ENCODE peak calls at places on chromosomes 3 and 15, in five cellular contexts. One of them, this sample, is unnamed.

GRCh38 chr3:148714521-148714920 is 16.8 kb downstream of the AGTR1 start:
- DNase-seq in neuronal stem cell: no peak
- DNase-seq in mesenchymal stem cell: no peak
- DNase-seq in H1: no peak
- DNase-seq in trophoblast cell: no peak
- DNase-seq in this sample: no peak

GRCh38 chr15:66631616-66632263 is 65.9 kb upstream of the LCTL start:
- DNase-seq in neuronal stem cell: no peak
- DNase-seq in mesenchymal stem cell: no peak
- DNase-seq in H1: no peak
- DNase-seq in trophoblast cell: no peak
- DNase-seq in this sample: no peak

GRCh38 chr3:182812123-182812522 is 18.8 kb downstream of the ATP11B start:
- DNase-seq in neuronal stem cell: no peak
- DNase-seq in mesenchymal stem cell: peak
- DNase-seq in H1: no peak
- DNase-seq in trophoblast cell: no peak
- DNase-seq in this sample: no peak

GRCh38 chr3:183142199-183142598 is 20.3 kb downstream of the LAMP3 start:
- DNase-seq in neuronal stem cell: no peak
- DNase-seq in mesenchymal stem cell: no peak
- DNase-seq in H1: no peak
- DNase-seq in trophoblast cell: no peak
- DNase-seq in this sample: no peak

GRCh38 chr3:111156506-111156905 is 84.9 kb downstream of the NECTIN3 start:
- DNase-seq in neuronal stem cell: no peak
- DNase-seq in mesenchymal stem cell: no peak
- DNase-seq in H1: no peak
- DNase-seq in trophoblast cell: peak
- DNase-seq in this sample: no peak

GRCh38 chr3:14434541-14435151 is 32.2 kb downstream of the SLC6A6 start:
- DNase-seq in neuronal stem cell: no peak
- DNase-seq in mesenchymal stem cell: no peak
- DNase-seq in H1: no peak
- DNase-seq in trophoblast cell: no peak
- DNase-seq in this sample: no peak

GRCh38 chr15:78370013-78370412 is 29.9 kb downstream of the CRABP1 start:
- DNase-seq in neuronal stem cell: no peak
- DNase-seq in mesenchymal stem cell: no peak
- DNase-seq in H1: no peak
- DNase-seq in trophoblast cell: no peak
- DNase-seq in this sample: no peak

GRCh38 chr3:45480218-45480617 is 91.8 kb downstream of the LARS2 start:
- DNase-seq in neuronal stem cell: no peak
- DNase-seq in mesenchymal stem cell: peak
- DNase-seq in H1: no peak
- DNase-seq in trophoblast cell: peak
- DNase-seq in this sample: no peak

GRCh38 chr3:184378650-184379374 is 805 bp upstream of the THPO start:
- DNase-seq in neuronal stem cell: no peak
- DNase-seq in mesenchymal stem cell: no peak
- DNase-seq in H1: no peak
- DNase-seq in trophoblast cell: no peak
- DNase-seq in this sample: no peak

GRCh38 chr3:108602249-108602934 is 12.9 kb downstream of the DZIP3 start:
- DNase-seq in neuronal stem cell: no peak
- DNase-seq in mesenchymal stem cell: no peak
- DNase-seq in H1: no peak
- DNase-seq in trophoblast cell: no peak
- DNase-seq in this sample: no peak

GRCh38 chr15:59138243-59138642 is 33.3 kb downstream of the CCNB2 start:
- DNase-seq in neuronal stem cell: peak
- DNase-seq in mesenchymal stem cell: peak
- DNase-seq in H1: peak
- DNase-seq in trophoblast cell: peak
- DNase-seq in this sample: peak

DNA sequence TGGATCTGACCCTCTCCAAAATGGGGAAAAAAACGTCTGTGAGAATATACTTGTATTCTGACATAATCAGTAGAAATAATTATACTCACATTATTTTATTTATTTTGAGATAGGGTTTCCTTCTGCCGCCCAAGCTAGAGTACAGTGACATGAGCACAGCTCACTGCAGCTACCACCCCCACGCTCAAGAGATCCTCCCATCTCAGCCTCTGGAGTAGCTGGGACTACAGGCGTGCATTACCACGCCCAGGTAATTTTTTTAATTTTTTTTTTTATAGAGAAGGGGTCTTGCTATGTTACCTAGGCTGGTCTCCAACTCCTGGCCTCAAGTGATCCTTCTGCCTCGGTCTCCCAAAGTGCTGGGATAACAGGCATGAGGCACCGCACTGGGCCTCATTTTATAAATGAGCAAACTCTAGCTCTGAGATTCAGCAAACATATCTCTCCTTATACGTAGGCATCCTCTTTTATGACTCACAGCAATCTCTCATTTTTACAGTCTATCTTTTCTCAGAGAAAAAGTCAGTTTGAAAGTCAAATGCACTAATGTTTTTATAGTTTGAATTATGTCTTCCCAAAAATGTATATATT is 986 bp upstream of the VGLL3 start:
- DNase-seq in neuronal stem cell: no peak
- DNase-seq in mesenchymal stem cell: peak
- DNase-seq in H1: no peak
- DNase-seq in trophoblast cell: no peak
- DNase-seq in this sample: no peak
- H3K27ac ChIP-seq in neuronal stem cell: no peak
- H3K27ac ChIP-seq in mesenchymal stem cell: peak
- H3K27ac ChIP-seq in H1: no peak
- H3K27ac ChIP-seq in trophoblast cell: no peak
- H3K27ac ChIP-seq in this sample: no peak

DNA sequence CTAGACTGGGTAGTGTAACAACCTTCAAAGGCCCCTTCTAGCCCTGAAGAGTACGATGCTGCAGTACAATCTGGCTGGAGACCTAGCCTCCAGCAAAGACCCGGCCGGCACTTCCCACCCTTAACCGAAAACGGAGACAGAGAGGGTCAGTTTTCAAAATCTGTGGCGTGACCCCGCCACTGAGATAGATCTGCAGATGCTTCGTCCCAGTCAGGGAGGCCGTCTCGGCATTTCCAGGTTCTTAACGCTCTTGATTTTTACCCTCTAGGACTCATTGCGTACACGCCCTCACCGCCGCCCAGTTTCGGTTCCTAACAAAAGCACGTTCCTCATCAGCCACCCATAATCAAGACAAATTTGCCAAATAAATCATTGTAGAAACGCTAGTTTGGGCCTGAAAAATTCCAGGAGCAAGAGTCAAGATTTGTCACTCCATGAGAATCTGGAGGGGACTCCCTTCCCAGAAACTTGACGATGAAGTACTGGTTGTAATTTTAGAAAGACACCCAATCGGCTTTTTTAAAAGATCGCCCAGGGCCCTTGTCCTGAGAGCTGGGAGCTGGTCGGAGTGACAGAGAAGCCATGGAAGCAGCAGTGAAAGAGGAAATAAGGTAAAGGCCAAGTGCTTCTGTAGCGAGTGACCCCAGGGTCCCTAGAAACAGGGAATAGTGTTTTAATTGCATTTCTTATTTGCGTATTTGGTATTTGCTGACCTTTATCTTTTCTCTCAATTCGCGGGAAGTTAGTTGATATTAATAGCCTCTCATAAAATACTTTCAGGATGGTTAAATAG is 863 bp upstream of the TMEM87A start:
- DNase-seq in neuronal stem cell: no peak
- DNase-seq in mesenchymal stem cell: peak
- DNase-seq in H1: no peak
- DNase-seq in trophoblast cell: peak
- DNase-seq in this sample: peak
- H3K14ac ChIP-seq in neuronal stem cell: no peak
- H3K14ac ChIP-seq in mesenchymal stem cell: no peak
- H3K14ac ChIP-seq in H1: no peak
- H3K14ac ChIP-seq in trophoblast cell: peak
- H3K14ac ChIP-seq in this sample: peak

GRCh38 chr3:190621971-190622370 is 108.1 kb downstream of the IL1RAP start:
- DNase-seq in neuronal stem cell: no peak
- DNase-seq in mesenchymal stem cell: peak
- DNase-seq in H1: no peak
- DNase-seq in trophoblast cell: no peak
- DNase-seq in this sample: no peak
- H2BK12ac ChIP-seq in neuronal stem cell: no peak
- H2BK12ac ChIP-seq in mesenchymal stem cell: no peak
- H2BK12ac ChIP-seq in H1: no peak
- H2BK12ac ChIP-seq in trophoblast cell: no peak
- H2BK12ac ChIP-seq in this sample: no peak

GRCh38 chr15:48992545-48992944 is 28.8 kb upstream of the SHC4 start:
- DNase-seq in neuronal stem cell: no peak
- DNase-seq in mesenchymal stem cell: no peak
- DNase-seq in H1: no peak
- DNase-seq in trophoblast cell: no peak
- DNase-seq in this sample: no peak
- H3K27ac ChIP-seq in neuronal stem cell: no peak
- H3K27ac ChIP-seq in mesenchymal stem cell: no peak
- H3K27ac ChIP-seq in H1: no peak
- H3K27ac ChIP-seq in trophoblast cell: no peak
- H3K27ac ChIP-seq in this sample: no peak

DNA sequence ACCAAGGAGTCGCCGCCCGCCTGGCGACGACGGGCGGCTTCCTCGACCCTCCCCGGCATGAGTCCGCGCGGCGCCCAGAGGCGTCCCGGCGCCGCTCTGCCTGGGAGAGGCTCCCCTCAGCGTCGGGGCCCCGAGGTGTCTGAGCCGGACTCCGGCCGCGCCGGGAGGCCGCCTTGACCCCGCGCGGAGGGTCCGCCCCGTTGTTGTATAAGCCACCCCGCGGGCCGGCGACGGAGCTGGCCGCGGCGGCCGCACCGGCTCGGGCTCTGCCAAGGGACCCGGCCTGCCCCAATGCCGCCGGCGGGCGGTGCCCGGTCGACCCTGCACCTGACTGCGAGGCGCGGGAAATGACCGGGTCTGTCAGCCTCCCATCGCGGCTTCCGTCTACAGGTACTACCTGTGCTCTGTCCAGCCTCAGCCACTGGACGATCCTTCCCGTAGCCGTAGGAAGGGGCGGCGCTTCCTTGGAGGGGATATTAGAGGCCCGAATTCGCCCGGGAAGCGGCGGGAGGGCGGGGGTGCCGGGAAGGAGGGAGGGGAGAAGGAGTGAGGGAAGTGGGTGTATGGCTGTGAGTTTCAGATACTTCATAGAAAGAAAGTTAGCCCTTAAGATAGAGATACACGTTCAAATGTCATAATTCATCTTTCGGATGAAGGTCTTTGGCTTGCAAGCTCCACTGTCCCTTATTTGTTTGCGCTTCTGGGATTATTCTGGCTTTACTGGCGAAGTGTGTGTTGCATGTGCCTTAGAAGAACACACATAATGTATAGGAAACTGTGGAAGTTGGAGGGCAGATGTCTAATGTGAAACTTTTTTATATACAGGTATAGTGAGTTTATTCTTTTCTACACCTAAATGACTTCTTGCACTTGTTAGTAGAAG is 623 bp downstream of the ABHD5 start:
- DNase-seq in neuronal stem cell: peak
- DNase-seq in mesenchymal stem cell: peak
- DNase-seq in H1: no peak
- DNase-seq in trophoblast cell: peak
- DNase-seq in this sample: peak
- H3K14ac ChIP-seq in neuronal stem cell: no peak
- H3K14ac ChIP-seq in mesenchymal stem cell: peak
- H3K14ac ChIP-seq in H1: no peak
- H3K14ac ChIP-seq in trophoblast cell: peak
- H3K14ac ChIP-seq in this sample: no peak

GRCh38 chr3:69428657-69429255 is 42.9 kb upstream of the FRMD4B start:
- DNase-seq in neuronal stem cell: no peak
- DNase-seq in mesenchymal stem cell: no peak
- DNase-seq in H1: no peak
- DNase-seq in trophoblast cell: no peak
- DNase-seq in this sample: no peak

GRCh38 chr3:69425249-69425648 is 39.4 kb upstream of the FRMD4B start:
- DNase-seq in neuronal stem cell: no peak
- DNase-seq in mesenchymal stem cell: peak
- DNase-seq in H1: no peak
- DNase-seq in trophoblast cell: peak
- DNase-seq in this sample: peak

GRCh38 chr3:69423756-69424155 is 37.9 kb upstream of the FRMD4B start:
- DNase-seq in neuronal stem cell: no peak
- DNase-seq in mesenchymal stem cell: no peak
- DNase-seq in H1: no peak
- DNase-seq in trophoblast cell: no peak
- DNase-seq in this sample: no peak

GRCh38 chr3:69426905-69427304 is 41.0 kb upstream of the FRMD4B start:
- DNase-seq in neuronal stem cell: no peak
- DNase-seq in mesenchymal stem cell: no peak
- DNase-seq in H1: no peak
- DNase-seq in trophoblast cell: no peak
- DNase-seq in this sample: no peak

DNA sequence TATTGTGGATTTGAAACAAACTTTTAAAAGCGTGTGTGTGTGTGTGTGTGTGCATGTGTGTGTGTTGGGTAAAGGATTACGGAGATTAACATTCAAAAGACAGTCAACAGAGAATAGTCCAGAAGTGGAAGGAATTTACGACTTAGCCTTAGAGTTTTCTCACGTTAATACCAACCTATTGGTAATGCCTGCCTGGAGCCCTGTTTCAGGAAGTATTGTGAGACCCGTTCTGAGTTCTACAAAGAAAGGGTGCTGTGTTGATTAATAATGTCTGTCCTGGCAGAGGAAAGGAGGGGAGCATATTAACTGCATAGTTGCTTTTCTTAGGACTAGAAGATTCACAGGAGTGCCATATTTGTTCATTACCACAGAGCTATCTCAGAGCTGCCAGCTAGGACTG is 40.4 kb upstream of the FRMD4B start:
- DNase-seq in neuronal stem cell: no peak
- DNase-seq in mesenchymal stem cell: no peak
- DNase-seq in H1: no peak
- DNase-seq in trophoblast cell: no peak
- DNase-seq in this sample: no peak
- H2BK12ac ChIP-seq in neuronal stem cell: no peak
- H2BK12ac ChIP-seq in mesenchymal stem cell: no peak
- H2BK12ac ChIP-seq in H1: no peak
- H2BK12ac ChIP-seq in trophoblast cell: no peak
- H2BK12ac ChIP-seq in this sample: no peak

DNA sequence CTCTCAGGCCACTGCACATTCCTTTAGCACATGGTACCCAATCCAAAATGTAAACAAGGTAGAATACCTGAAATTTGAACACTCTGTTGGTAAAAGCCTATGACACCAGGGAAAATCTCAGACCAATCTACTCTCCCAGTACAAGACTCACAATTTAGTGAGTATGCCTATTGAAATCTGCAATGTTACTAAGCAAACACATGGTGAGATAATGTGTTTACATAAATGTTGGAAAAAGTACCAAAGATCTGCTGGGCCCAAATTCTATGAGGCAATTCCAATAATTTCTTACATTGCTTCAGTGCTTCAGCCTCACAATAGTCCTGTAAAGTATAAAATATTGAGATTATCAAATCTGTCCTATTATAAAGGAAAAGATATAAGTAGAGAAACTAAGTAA is 536.1 kb downstream of the PYDC2 start:
- DNase-seq in neuronal stem cell: no peak
- DNase-seq in mesenchymal stem cell: no peak
- DNase-seq in H1: no peak
- DNase-seq in trophoblast cell: no peak
- DNase-seq in this sample: no peak
- H3K27ac ChIP-seq in neuronal stem cell: no peak
- H3K27ac ChIP-seq in mesenchymal stem cell: no peak
- H3K27ac ChIP-seq in H1: no peak
- H3K27ac ChIP-seq in trophoblast cell: no peak
- H3K27ac ChIP-seq in this sample: no peak